ENCODE peak calls at places on chromosomes 12 and 14, in nine cellular contexts. One of them, this sample, is unnamed.
A peak's percentile ranks its signal among the peaks of the same experiment; 100 is the strongest.

GRCh38 chr14:68607081-68607851 is 185.6 kb downstream of the ZFP36L1 start:
- DNase-seq in GM20000: no peak
- DNase-seq in cardiac muscle cell: no peak
- DNase-seq in heart right ventricle: no peak
- DNase-seq in head of caudate nucleus: no peak
- DNase-seq in H7: peak; percentile 72
- DNase-seq in tibial artery: peak; percentile 45
- DNase-seq in IMR-90: peak; percentile 64
- DNase-seq in NCI-H69: peak; percentile 27
- DNase-seq in this sample: no peak

GRCh38 chr14:22483863-22484593 is 105.0 kb downstream of the DAD1 start:
- DNase-seq in GM20000: no peak
- DNase-seq in cardiac muscle cell: no peak
- DNase-seq in heart right ventricle: no peak
- DNase-seq in head of caudate nucleus: no peak
- DNase-seq in H7: no peak
- DNase-seq in tibial artery: no peak
- DNase-seq in IMR-90: no peak
- DNase-seq in NCI-H69: peak; percentile 22
- DNase-seq in this sample: no peak

GRCh38 chr12:41304526-41304925 is 116.4 kb downstream of the PDZRN4 start:
- DNase-seq in GM20000: no peak
- DNase-seq in cardiac muscle cell: no peak
- DNase-seq in heart right ventricle: no peak
- DNase-seq in head of caudate nucleus: no peak
- DNase-seq in H7: no peak
- DNase-seq in tibial artery: no peak
- DNase-seq in IMR-90: no peak
- DNase-seq in NCI-H69: no peak
- DNase-seq in this sample: no peak

GRCh38 chr12:66716522-66716921 is 37.6 kb upstream of the GRIP1 start:
- DNase-seq in GM20000: no peak
- DNase-seq in cardiac muscle cell: no peak
- DNase-seq in heart right ventricle: no peak
- DNase-seq in head of caudate nucleus: peak; percentile 23
- DNase-seq in H7: no peak
- DNase-seq in tibial artery: no peak
- DNase-seq in IMR-90: no peak
- DNase-seq in NCI-H69: peak; percentile 67
- DNase-seq in this sample: no peak

GRCh38 chr12:115232455-115233156 is 548.6 kb upstream of the TBX3 start:
- DNase-seq in GM20000: no peak
- DNase-seq in cardiac muscle cell: no peak
- DNase-seq in heart right ventricle: no peak
- DNase-seq in head of caudate nucleus: no peak
- DNase-seq in H7: no peak
- DNase-seq in tibial artery: no peak
- DNase-seq in IMR-90: peak; percentile 97
- DNase-seq in NCI-H69: no peak
- DNase-seq in this sample: no peak

GRCh38 chr12:106282457-106283097 is 20.0 kb upstream of the TCP11L2 start:
- DNase-seq in GM20000: peak; percentile 61
- DNase-seq in cardiac muscle cell: peak; percentile 59
- DNase-seq in heart right ventricle: peak; percentile 23
- DNase-seq in head of caudate nucleus: no peak
- DNase-seq in H7: peak; percentile 72
- DNase-seq in tibial artery: no peak
- DNase-seq in IMR-90: peak; percentile 55
- DNase-seq in NCI-H69: peak; percentile 72
- DNase-seq in this sample: peak; percentile 13

GRCh38 chr12:11178250-11178649 is 7.3 kb downstream of the SMIM10L1 start:
- DNase-seq in GM20000: no peak
- DNase-seq in cardiac muscle cell: no peak
- DNase-seq in heart right ventricle: no peak
- DNase-seq in head of caudate nucleus: no peak
- DNase-seq in H7: no peak
- DNase-seq in tibial artery: no peak
- DNase-seq in IMR-90: no peak
- DNase-seq in NCI-H69: no peak
- DNase-seq in this sample: no peak

GRCh38 chr14:100841445-100842403 is 15.8 kb downstream of the MEG3 start:
- DNase-seq in GM20000: no peak
- DNase-seq in cardiac muscle cell: no peak
- DNase-seq in heart right ventricle: no peak
- DNase-seq in head of caudate nucleus: no peak
- DNase-seq in H7: no peak
- DNase-seq in tibial artery: no peak
- DNase-seq in IMR-90: no peak
- DNase-seq in NCI-H69: peak; percentile 97
- DNase-seq in this sample: no peak

GRCh38 chr12:70451528-70451927 is 85.4 kb downstream of the KCNMB4 start:
- DNase-seq in GM20000: no peak
- DNase-seq in cardiac muscle cell: no peak
- DNase-seq in heart right ventricle: no peak
- DNase-seq in head of caudate nucleus: no peak
- DNase-seq in H7: no peak
- DNase-seq in tibial artery: no peak
- DNase-seq in IMR-90: no peak
- DNase-seq in NCI-H69: no peak
- DNase-seq in this sample: no peak

GRCh38 chr14:68675233-68675577 is 117.7 kb downstream of the ZFP36L1 start:
- DNase-seq in GM20000: no peak
- DNase-seq in cardiac muscle cell: no peak
- DNase-seq in heart right ventricle: no peak
- DNase-seq in head of caudate nucleus: no peak
- DNase-seq in H7: no peak
- DNase-seq in tibial artery: peak; percentile 7
- DNase-seq in IMR-90: peak; percentile 28
- DNase-seq in NCI-H69: no peak
- DNase-seq in this sample: no peak

GRCh38 chr12:121238604-121239334 is 28.8 kb downstream of the P2RX4 start:
- DNase-seq in GM20000: no peak
- DNase-seq in cardiac muscle cell: no peak
- DNase-seq in heart right ventricle: no peak
- DNase-seq in head of caudate nucleus: no peak
- DNase-seq in H7: peak; percentile 72
- DNase-seq in tibial artery: no peak
- DNase-seq in IMR-90: no peak
- DNase-seq in NCI-H69: peak; percentile 91
- DNase-seq in this sample: no peak

GRCh38 chr14:70857499-70857895 is 48.2 kb upstream of the MAP3K9 start:
- DNase-seq in GM20000: no peak
- DNase-seq in cardiac muscle cell: no peak
- DNase-seq in heart right ventricle: no peak
- DNase-seq in head of caudate nucleus: no peak
- DNase-seq in H7: no peak
- DNase-seq in tibial artery: no peak
- DNase-seq in IMR-90: peak; percentile 16
- DNase-seq in NCI-H69: no peak
- DNase-seq in this sample: no peak

GRCh38 chr14:94689218-94689984 is 77.2 kb downstream of the SERPINA3 start:
- DNase-seq in GM20000: peak; percentile 79
- DNase-seq in cardiac muscle cell: peak; percentile 86
- DNase-seq in heart right ventricle: peak; percentile 68
- DNase-seq in head of caudate nucleus: peak; percentile 69
- DNase-seq in H7: peak; percentile 97
- DNase-seq in tibial artery: peak; percentile 34
- DNase-seq in IMR-90: peak; percentile 22
- DNase-seq in NCI-H69: peak; percentile 57
- DNase-seq in this sample: no peak

GRCh38 chr14:99324291-99324690 is 52.3 kb upstream of the BCL11B start:
- DNase-seq in GM20000: no peak
- DNase-seq in cardiac muscle cell: no peak
- DNase-seq in heart right ventricle: no peak
- DNase-seq in head of caudate nucleus: no peak
- DNase-seq in H7: peak; percentile 36
- DNase-seq in tibial artery: no peak
- DNase-seq in IMR-90: no peak
- DNase-seq in NCI-H69: no peak
- DNase-seq in this sample: no peak

GRCh38 chr14:74596747-74597456 is 15.1 kb downstream of the LTBP2 start:
- DNase-seq in GM20000: no peak
- DNase-seq in cardiac muscle cell: no peak
- DNase-seq in heart right ventricle: no peak
- DNase-seq in head of caudate nucleus: no peak
- DNase-seq in H7: no peak
- DNase-seq in tibial artery: no peak
- DNase-seq in IMR-90: peak; percentile 94
- DNase-seq in NCI-H69: no peak
- DNase-seq in this sample: no peak